ENCODE peak calls at places on chromosomes 7 and 10, in seven cellular contexts. One of them, this sample, is unnamed.

GRCh38 chr7:158828343-158829020 is 827 bp downstream of the ESYT2 start:
- DNase-seq in fibroblast of the aortic adventitia: no peak
- DNase-seq in sigmoid colon: peak
- DNase-seq in mammary epithelial cell: peak
- DNase-seq in HL-60: peak
- DNase-seq in left ventricle myocardium inferior: peak
- DNase-seq in endothelial cell: peak
- DNase-seq in this sample: peak

GRCh38 chr7:66631471-66631870 is 2.8 kb downstream of the KCTD7 start:
- DNase-seq in fibroblast of the aortic adventitia: no peak
- DNase-seq in sigmoid colon: no peak
- DNase-seq in mammary epithelial cell: no peak
- DNase-seq in HL-60: peak
- DNase-seq in left ventricle myocardium inferior: no peak
- DNase-seq in endothelial cell: no peak
- DNase-seq in this sample: no peak

GRCh38 chr7:157299613-157300405 is 37.0 kb upstream of the DNAJB6 start:
- DNase-seq in fibroblast of the aortic adventitia: peak
- DNase-seq in sigmoid colon: no peak
- DNase-seq in mammary epithelial cell: no peak
- DNase-seq in HL-60: peak
- DNase-seq in left ventricle myocardium inferior: no peak
- DNase-seq in endothelial cell: no peak
- DNase-seq in this sample: peak

GRCh38 chr10:25226775-25227682 is 52.2 kb downstream of the GPR158 start:
- DNase-seq in fibroblast of the aortic adventitia: peak
- DNase-seq in sigmoid colon: no peak
- DNase-seq in mammary epithelial cell: peak
- DNase-seq in HL-60: peak
- DNase-seq in left ventricle myocardium inferior: no peak
- DNase-seq in endothelial cell: peak
- DNase-seq in this sample: no peak

GRCh38 chr7:148367701-148368475 is 222.7 kb upstream of the C7orf33 start:
- DNase-seq in fibroblast of the aortic adventitia: no peak
- DNase-seq in sigmoid colon: no peak
- DNase-seq in mammary epithelial cell: no peak
- DNase-seq in HL-60: no peak
- DNase-seq in left ventricle myocardium inferior: no peak
- DNase-seq in endothelial cell: no peak
- DNase-seq in this sample: no peak

GRCh38 chr10:62632071-62632809 is 172.3 kb upstream of the ADO start:
- DNase-seq in fibroblast of the aortic adventitia: no peak
- DNase-seq in sigmoid colon: no peak
- DNase-seq in mammary epithelial cell: no peak
- DNase-seq in HL-60: peak
- DNase-seq in left ventricle myocardium inferior: peak
- DNase-seq in endothelial cell: no peak
- DNase-seq in this sample: peak

GRCh38 chr10:62582804-62583208 is 208.6 kb downstream of the ZNF365 start:
- DNase-seq in fibroblast of the aortic adventitia: peak
- DNase-seq in sigmoid colon: peak
- DNase-seq in mammary epithelial cell: peak
- DNase-seq in HL-60: no peak
- DNase-seq in left ventricle myocardium inferior: peak
- DNase-seq in endothelial cell: no peak
- DNase-seq in this sample: no peak

GRCh38 chr10:52040486-52040885 is 273.6 kb upstream of the DKK1 start:
- DNase-seq in fibroblast of the aortic adventitia: no peak
- DNase-seq in sigmoid colon: no peak
- DNase-seq in mammary epithelial cell: no peak
- DNase-seq in HL-60: no peak
- DNase-seq in left ventricle myocardium inferior: no peak
- DNase-seq in endothelial cell: no peak
- DNase-seq in this sample: no peak

GRCh38 chr7:22675917-22676343 is 51.1 kb upstream of the IL6 start:
- DNase-seq in fibroblast of the aortic adventitia: no peak
- DNase-seq in sigmoid colon: no peak
- DNase-seq in mammary epithelial cell: peak
- DNase-seq in HL-60: no peak
- DNase-seq in left ventricle myocardium inferior: no peak
- DNase-seq in endothelial cell: no peak
- DNase-seq in this sample: no peak

GRCh38 chr10:34629120-34629519 is 186.0 kb downstream of the PARD3 start:
- DNase-seq in fibroblast of the aortic adventitia: no peak
- DNase-seq in sigmoid colon: no peak
- DNase-seq in mammary epithelial cell: no peak
- DNase-seq in HL-60: no peak
- DNase-seq in left ventricle myocardium inferior: no peak
- DNase-seq in endothelial cell: no peak
- DNase-seq in this sample: no peak

GRCh38 chr7:30308392-30308791 is 24.0 kb downstream of the ZNRF2 start:
- DNase-seq in fibroblast of the aortic adventitia: no peak
- DNase-seq in sigmoid colon: no peak
- DNase-seq in mammary epithelial cell: no peak
- DNase-seq in HL-60: no peak
- DNase-seq in left ventricle myocardium inferior: no peak
- DNase-seq in endothelial cell: no peak
- DNase-seq in this sample: no peak

GRCh38 chr7:65448824-65449504 is 75.3 kb downstream of the ZNF92 start:
- DNase-seq in fibroblast of the aortic adventitia: peak
- DNase-seq in sigmoid colon: no peak
- DNase-seq in mammary epithelial cell: peak
- DNase-seq in HL-60: no peak
- DNase-seq in left ventricle myocardium inferior: no peak
- DNase-seq in endothelial cell: no peak
- DNase-seq in this sample: no peak

GRCh38 chr10:127343831-127344230 is 147.4 kb upstream of the INSYN2A start:
- DNase-seq in fibroblast of the aortic adventitia: peak
- DNase-seq in sigmoid colon: no peak
- DNase-seq in mammary epithelial cell: no peak
- DNase-seq in HL-60: no peak
- DNase-seq in left ventricle myocardium inferior: no peak
- DNase-seq in endothelial cell: no peak
- DNase-seq in this sample: no peak

GRCh38 chr7:158085741-158086695 is 501.6 kb downstream of the PTPRN2 start:
- DNase-seq in fibroblast of the aortic adventitia: no peak
- DNase-seq in sigmoid colon: peak
- DNase-seq in mammary epithelial cell: no peak
- DNase-seq in HL-60: no peak
- DNase-seq in left ventricle myocardium inferior: no peak
- DNase-seq in endothelial cell: no peak
- DNase-seq in this sample: peak

GRCh38 chr10:14592026-14592425 is 182.7 kb downstream of the FAM107B start:
- DNase-seq in fibroblast of the aortic adventitia: no peak
- DNase-seq in sigmoid colon: no peak
- DNase-seq in mammary epithelial cell: peak
- DNase-seq in HL-60: no peak
- DNase-seq in left ventricle myocardium inferior: no peak
- DNase-seq in endothelial cell: no peak
- DNase-seq in this sample: no peak

GRCh38 chr7:78437118-78437517 is 638.5 kb downstream of the PHTF2 start:
- DNase-seq in fibroblast of the aortic adventitia: peak
- DNase-seq in sigmoid colon: no peak
- DNase-seq in mammary epithelial cell: peak
- DNase-seq in HL-60: no peak
- DNase-seq in left ventricle myocardium inferior: no peak
- DNase-seq in endothelial cell: no peak
- DNase-seq in this sample: no peak

GRCh38 chr7:110177463-110177862 is 913.5 kb upstream of the LRRN3 start:
- DNase-seq in fibroblast of the aortic adventitia: no peak
- DNase-seq in sigmoid colon: no peak
- DNase-seq in mammary epithelial cell: no peak
- DNase-seq in HL-60: no peak
- DNase-seq in left ventricle myocardium inferior: no peak
- DNase-seq in endothelial cell: no peak
- DNase-seq in this sample: no peak
- TF ChIP-seq CTCF in fibroblast of the aortic adventitia: no peak
- TF ChIP-seq CTCF in sigmoid colon: no peak
- TF ChIP-seq CTCF in mammary epithelial cell: no peak
- TF ChIP-seq CTCF in HL-60: no peak
- TF ChIP-seq CTCF in left ventricle myocardium inferior: no peak
- TF ChIP-seq CTCF in endothelial cell: no peak
- TF ChIP-seq CTCF in this sample: no peak

GRCh38 chr7:966291-967069 is 8.9 kb downstream of the COX19 start:
- DNase-seq in fibroblast of the aortic adventitia: no peak
- DNase-seq in sigmoid colon: no peak
- DNase-seq in mammary epithelial cell: no peak
- DNase-seq in HL-60: no peak
- DNase-seq in left ventricle myocardium inferior: no peak
- DNase-seq in endothelial cell: no peak
- DNase-seq in this sample: no peak

GRCh38 chr7:962401-963081 is 8.1 kb upstream of the ADAP1 start:
- DNase-seq in fibroblast of the aortic adventitia: no peak
- DNase-seq in sigmoid colon: peak
- DNase-seq in mammary epithelial cell: no peak
- DNase-seq in HL-60: no peak
- DNase-seq in left ventricle myocardium inferior: peak
- DNase-seq in endothelial cell: no peak
- DNase-seq in this sample: no peak

GRCh38 chr7:963236-964078 is 9.0 kb upstream of the ADAP1 start:
- DNase-seq in fibroblast of the aortic adventitia: no peak
- DNase-seq in sigmoid colon: peak
- DNase-seq in mammary epithelial cell: no peak
- DNase-seq in HL-60: no peak
- DNase-seq in left ventricle myocardium inferior: peak
- DNase-seq in endothelial cell: no peak
- DNase-seq in this sample: no peak

GRCh38 chr7:961546-962400 is 7.3 kb upstream of the ADAP1 start:
- DNase-seq in fibroblast of the aortic adventitia: no peak
- DNase-seq in sigmoid colon: peak
- DNase-seq in mammary epithelial cell: no peak
- DNase-seq in HL-60: no peak
- DNase-seq in left ventricle myocardium inferior: peak
- DNase-seq in endothelial cell: no peak
- DNase-seq in this sample: no peak

GRCh38 chr7:964401-965231 is 10.1 kb upstream of the ADAP1 start:
- DNase-seq in fibroblast of the aortic adventitia: peak
- DNase-seq in sigmoid colon: peak
- DNase-seq in mammary epithelial cell: no peak
- DNase-seq in HL-60: peak
- DNase-seq in left ventricle myocardium inferior: peak
- DNase-seq in endothelial cell: no peak
- DNase-seq in this sample: peak
- TF ChIP-seq CTCF in fibroblast of the aortic adventitia: peak
- TF ChIP-seq CTCF in sigmoid colon: peak
- TF ChIP-seq CTCF in mammary epithelial cell: peak
- TF ChIP-seq CTCF in HL-60: peak
- TF ChIP-seq CTCF in left ventricle myocardium inferior: peak
- TF ChIP-seq CTCF in endothelial cell: no peak
- TF ChIP-seq CTCF in this sample: peak

GRCh38 chr10:69384320-69384719 is 32.4 kb downstream of the TACR2 start:
- DNase-seq in fibroblast of the aortic adventitia: no peak
- DNase-seq in sigmoid colon: no peak
- DNase-seq in mammary epithelial cell: no peak
- DNase-seq in HL-60: no peak
- DNase-seq in left ventricle myocardium inferior: no peak
- DNase-seq in endothelial cell: no peak
- DNase-seq in this sample: no peak

GRCh38 chr10:69382382-69383117 is 34.2 kb downstream of the TACR2 start:
- DNase-seq in fibroblast of the aortic adventitia: peak
- DNase-seq in sigmoid colon: no peak
- DNase-seq in mammary epithelial cell: peak
- DNase-seq in HL-60: no peak
- DNase-seq in left ventricle myocardium inferior: no peak
- DNase-seq in endothelial cell: no peak
- DNase-seq in this sample: no peak

GRCh38 chr10:69379800-69380199 is 36.9 kb downstream of the TACR2 start:
- DNase-seq in fibroblast of the aortic adventitia: no peak
- DNase-seq in sigmoid colon: no peak
- DNase-seq in mammary epithelial cell: no peak
- DNase-seq in HL-60: no peak
- DNase-seq in left ventricle myocardium inferior: no peak
- DNase-seq in endothelial cell: no peak
- DNase-seq in this sample: no peak

GRCh38 chr10:69385454-69386350 is 31.0 kb downstream of the TACR2 start:
- DNase-seq in fibroblast of the aortic adventitia: no peak
- DNase-seq in sigmoid colon: no peak
- DNase-seq in mammary epithelial cell: peak
- DNase-seq in HL-60: no peak
- DNase-seq in left ventricle myocardium inferior: no peak
- DNase-seq in endothelial cell: no peak
- DNase-seq in this sample: no peak

DNA sequence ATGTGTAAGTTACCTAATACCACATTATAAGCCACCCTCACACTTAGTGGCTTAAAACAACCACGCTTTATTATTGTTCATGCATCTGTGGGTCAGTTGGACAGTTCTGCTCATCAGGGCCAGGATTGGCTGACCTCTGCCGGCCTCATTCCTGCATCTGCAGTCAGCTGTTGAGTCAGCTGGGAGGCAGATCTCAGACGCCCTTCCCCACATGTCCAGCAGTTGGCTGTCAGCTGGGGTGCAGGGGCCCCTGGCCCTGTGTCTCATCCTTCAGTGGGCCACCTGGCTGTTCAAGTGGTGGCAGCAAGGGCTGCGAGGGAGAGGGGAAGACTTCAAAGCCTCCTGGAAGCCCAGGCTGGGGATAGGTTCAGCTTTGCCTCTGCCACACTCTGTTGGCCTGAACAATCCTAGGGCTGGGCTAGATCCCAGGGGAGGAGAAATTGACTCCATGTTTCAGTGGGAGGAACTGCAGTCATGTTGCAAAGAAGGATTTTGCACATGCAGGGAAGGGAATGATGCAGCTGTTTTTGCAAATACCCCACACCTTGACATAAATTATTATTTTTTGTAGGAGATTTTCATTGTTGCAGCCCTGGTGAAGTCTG is 33.1 kb downstream of the TACR2 start:
- DNase-seq in fibroblast of the aortic adventitia: peak
- DNase-seq in sigmoid colon: no peak
- DNase-seq in mammary epithelial cell: no peak
- DNase-seq in HL-60: no peak
- DNase-seq in left ventricle myocardium inferior: peak
- DNase-seq in endothelial cell: no peak
- DNase-seq in this sample: no peak
- TF ChIP-seq CTCF in fibroblast of the aortic adventitia: peak
- TF ChIP-seq CTCF in sigmoid colon: no peak
- TF ChIP-seq CTCF in mammary epithelial cell: peak
- TF ChIP-seq CTCF in HL-60: no peak
- TF ChIP-seq CTCF in left ventricle myocardium inferior: peak
- TF ChIP-seq CTCF in endothelial cell: no peak
- TF ChIP-seq CTCF in this sample: no peak

DNA sequence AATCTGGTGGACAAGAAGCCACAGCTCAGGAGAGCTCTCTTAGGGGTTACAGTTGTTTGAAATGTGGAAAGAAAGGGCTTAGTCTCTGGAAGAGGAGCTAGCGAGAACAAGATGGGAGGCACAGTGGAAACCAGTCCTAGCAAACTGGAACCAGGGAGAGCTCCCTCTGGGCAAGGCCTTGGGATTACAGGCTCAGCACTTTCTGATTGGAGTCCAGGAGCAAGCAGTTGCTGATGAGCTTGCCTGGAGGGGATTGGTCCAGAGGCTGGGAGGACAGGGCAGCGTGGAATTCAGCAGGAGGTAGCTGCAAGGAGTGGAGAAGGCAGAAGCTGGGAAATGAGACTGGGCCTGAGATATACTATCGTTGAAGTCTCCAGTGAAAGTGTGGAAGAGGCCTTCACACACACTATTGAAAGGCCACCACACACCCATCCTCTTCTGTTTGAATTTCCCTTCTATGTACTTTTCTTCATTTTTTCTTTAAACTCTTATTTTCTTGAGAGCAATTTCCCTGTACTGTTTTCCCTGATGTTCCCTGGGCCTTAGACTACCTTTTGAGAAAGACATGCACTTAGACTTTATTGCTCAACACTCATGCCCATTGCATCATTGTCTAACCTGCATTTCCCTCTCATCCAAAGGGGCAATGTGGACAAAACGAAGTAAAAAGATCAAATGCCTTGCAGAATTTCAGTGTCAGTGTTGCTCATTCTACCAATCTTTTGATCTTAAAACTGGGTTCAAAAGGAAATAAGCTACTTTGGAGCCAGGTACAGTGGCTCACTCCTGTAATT is 57.8 kb upstream of the LANCL2 start:
- DNase-seq in fibroblast of the aortic adventitia: no peak
- DNase-seq in sigmoid colon: no peak
- DNase-seq in mammary epithelial cell: no peak
- DNase-seq in HL-60: peak
- DNase-seq in left ventricle myocardium inferior: no peak
- DNase-seq in endothelial cell: peak
- DNase-seq in this sample: no peak
- TF ChIP-seq CTCF in fibroblast of the aortic adventitia: peak
- TF ChIP-seq CTCF in sigmoid colon: no peak
- TF ChIP-seq CTCF in mammary epithelial cell: no peak
- TF ChIP-seq CTCF in HL-60: no peak
- TF ChIP-seq CTCF in left ventricle myocardium inferior: no peak
- TF ChIP-seq CTCF in endothelial cell: no peak
- TF ChIP-seq CTCF in this sample: no peak